ENCODE peak calls at places on chromosome 3, in eight cellular contexts. One of them, this sample, is unnamed.

GRCh38 chr3:46545695-46546630 is 20.1 kb downstream of the LRRC2 start:
- DNase-seq in activated CD8-positive, alpha-beta memory T cell treated with anti-CD3 and anti-CD28 coated beads for 24 hours: no peak
- DNase-seq in CD4-positive, alpha-beta memory T cell: no peak
- DNase-seq in activated gamma-delta T cell treated with Interleukin-2 at 50 U/mL for 16 hours: no peak
- DNase-seq in brain microvascular endothelial cell: no peak
- DNase-seq in stimulated activated naive CD4-positive, alpha-beta T cell: no peak
- DNase-seq in breast epithelium: no peak
- DNase-seq in occipital lobe: no peak
- DNase-seq in this sample: no peak

GRCh38 chr3:179446501-179446900 is 4.8 kb downstream of the GNB4 start:
- DNase-seq in stimulated activated naive CD4-positive, alpha-beta T cell: no peak
- DNase-seq in activated CD8-positive, alpha-beta memory T cell treated with anti-CD3 and anti-CD28 coated beads for 24 hours: no peak
- DNase-seq in occipital lobe: no peak
- DNase-seq in breast epithelium: no peak
- DNase-seq in CD4-positive, alpha-beta memory T cell: no peak
- DNase-seq in activated gamma-delta T cell treated with Interleukin-2 at 50 U/mL for 16 hours: no peak
- DNase-seq in brain microvascular endothelial cell: no peak
- DNase-seq in this sample: peak; percentile 27

GRCh38 chr3:126018995-126019394 is 50.0 kb downstream of the ROPN1B start:
- DNase-seq in breast epithelium: no peak
- DNase-seq in CD4-positive, alpha-beta memory T cell: no peak
- DNase-seq in occipital lobe: no peak
- DNase-seq in brain microvascular endothelial cell: no peak
- DNase-seq in activated CD8-positive, alpha-beta memory T cell treated with anti-CD3 and anti-CD28 coated beads for 24 hours: no peak
- DNase-seq in stimulated activated naive CD4-positive, alpha-beta T cell: no peak
- DNase-seq in activated gamma-delta T cell treated with Interleukin-2 at 50 U/mL for 16 hours: no peak
- DNase-seq in this sample: no peak

GRCh38 chr3:139173372-139174108 is 128.8 kb upstream of the PRR23C start:
- DNase-seq in occipital lobe: peak; percentile 18
- DNase-seq in activated gamma-delta T cell treated with Interleukin-2 at 50 U/mL for 16 hours: no peak
- DNase-seq in CD4-positive, alpha-beta memory T cell: no peak
- DNase-seq in activated CD8-positive, alpha-beta memory T cell treated with anti-CD3 and anti-CD28 coated beads for 24 hours: no peak
- DNase-seq in stimulated activated naive CD4-positive, alpha-beta T cell: no peak
- DNase-seq in breast epithelium: no peak
- DNase-seq in brain microvascular endothelial cell: peak; percentile 3
- DNase-seq in this sample: peak; percentile 49

GRCh38 chr3:97958796-97959195 is 13.4 kb downstream of the RIOX2 start:
- DNase-seq in CD4-positive, alpha-beta memory T cell: no peak
- DNase-seq in occipital lobe: no peak
- DNase-seq in activated gamma-delta T cell treated with Interleukin-2 at 50 U/mL for 16 hours: no peak
- DNase-seq in stimulated activated naive CD4-positive, alpha-beta T cell: no peak
- DNase-seq in brain microvascular endothelial cell: peak; percentile 7
- DNase-seq in activated CD8-positive, alpha-beta memory T cell treated with anti-CD3 and anti-CD28 coated beads for 24 hours: no peak
- DNase-seq in breast epithelium: no peak
- DNase-seq in this sample: no peak

GRCh38 chr3:10371167-10371566 is 50.3 kb upstream of the SEC13 start:
- DNase-seq in activated CD8-positive, alpha-beta memory T cell treated with anti-CD3 and anti-CD28 coated beads for 24 hours: no peak
- DNase-seq in breast epithelium: no peak
- DNase-seq in CD4-positive, alpha-beta memory T cell: no peak
- DNase-seq in occipital lobe: no peak
- DNase-seq in stimulated activated naive CD4-positive, alpha-beta T cell: no peak
- DNase-seq in brain microvascular endothelial cell: no peak
- DNase-seq in activated gamma-delta T cell treated with Interleukin-2 at 50 U/mL for 16 hours: no peak
- DNase-seq in this sample: no peak

GRCh38 chr3:111910806-111911205 is 51.7 kb downstream of the PHLDB2 start:
- DNase-seq in stimulated activated naive CD4-positive, alpha-beta T cell: no peak
- DNase-seq in activated CD8-positive, alpha-beta memory T cell treated with anti-CD3 and anti-CD28 coated beads for 24 hours: no peak
- DNase-seq in breast epithelium: no peak
- DNase-seq in occipital lobe: no peak
- DNase-seq in brain microvascular endothelial cell: peak; percentile 81
- DNase-seq in activated gamma-delta T cell treated with Interleukin-2 at 50 U/mL for 16 hours: no peak
- DNase-seq in CD4-positive, alpha-beta memory T cell: no peak
- DNase-seq in this sample: peak; percentile 69

GRCh38 chr3:182786564-182787196 is 6.6 kb upstream of the ATP11B start:
- DNase-seq in occipital lobe: no peak
- DNase-seq in activated CD8-positive, alpha-beta memory T cell treated with anti-CD3 and anti-CD28 coated beads for 24 hours: no peak
- DNase-seq in CD4-positive, alpha-beta memory T cell: no peak
- DNase-seq in activated gamma-delta T cell treated with Interleukin-2 at 50 U/mL for 16 hours: no peak
- DNase-seq in brain microvascular endothelial cell: no peak
- DNase-seq in breast epithelium: no peak
- DNase-seq in stimulated activated naive CD4-positive, alpha-beta T cell: no peak
- DNase-seq in this sample: no peak

GRCh38 chr3:191366675-191367074 is 36.3 kb upstream of the UTS2B start:
- DNase-seq in breast epithelium: no peak
- DNase-seq in CD4-positive, alpha-beta memory T cell: no peak
- DNase-seq in activated CD8-positive, alpha-beta memory T cell treated with anti-CD3 and anti-CD28 coated beads for 24 hours: no peak
- DNase-seq in activated gamma-delta T cell treated with Interleukin-2 at 50 U/mL for 16 hours: no peak
- DNase-seq in stimulated activated naive CD4-positive, alpha-beta T cell: no peak
- DNase-seq in brain microvascular endothelial cell: peak; percentile 29
- DNase-seq in occipital lobe: no peak
- DNase-seq in this sample: peak; percentile 47

GRCh38 chr3:39103791-39104552 is 3.5 kb downstream of the GORASP1 start:
- DNase-seq in stimulated activated naive CD4-positive, alpha-beta T cell: no peak
- DNase-seq in activated gamma-delta T cell treated with Interleukin-2 at 50 U/mL for 16 hours: no peak
- DNase-seq in occipital lobe: no peak
- DNase-seq in brain microvascular endothelial cell: no peak
- DNase-seq in CD4-positive, alpha-beta memory T cell: no peak
- DNase-seq in breast epithelium: no peak
- DNase-seq in activated CD8-positive, alpha-beta memory T cell treated with anti-CD3 and anti-CD28 coated beads for 24 hours: no peak
- DNase-seq in this sample: no peak